ENCODE peak calls at places on chromosomes 1 and 21, in five cellular contexts. P is GM19239, Q is kidney tubule cell, B is aorta, S is amygdala. N is an unnamed sample.

GRCh38 chr21:44436111-44436611 is 19.1 kb upstream of the LRRC3 start:
- DNase-seq in P (no peak), Q (no peak), B (peak), S (no peak), N (peak)

GRCh38 chr1:166902279-166902678 is 26.2 kb upstream of the TADA1 start:
- DNase-seq in P (no peak), Q (peak), B (no peak), S (no peak), N (no peak)

GRCh38 chr1:231106347-231106746 is 55.5 kb upstream of the TRIM67 start:
- DNase-seq in P (no peak), Q (peak), B (no peak), S (no peak), N (no peak)

GRCh38 chr1:118049981-118050380 is 120.4 kb downstream of the WDR3 start:
- DNase-seq in P (no peak), Q (no peak), B (no peak), S (no peak), N (no peak)

GRCh38 chr1:147890177-147890790 is 12.3 kb upstream of the GJA8 start:
- DNase-seq in P (peak), Q (peak), B (peak), S (peak), N (no peak)

GRCh38 chr1:56577859-56578663 is 1.3 kb downstream of the PLPP3 start:
- DNase-seq in P (peak), Q (peak), B (peak), S (peak), N (peak)

GRCh38 chr21:44365967-44366585 is 12.7 kb downstream of the TRPM2 start:
- DNase-seq in P (no peak), Q (no peak), B (peak), S (no peak), N (no peak)

GRCh38 chr1:74733616-74734484 is 898 bp downstream of the TYW3 start:
- DNase-seq in P (peak), Q (peak), B (no peak), S (peak), N (no peak)

GRCh38 chr1:90730247-90731022 is 13.3 kb upstream of the BARHL2 start:
- DNase-seq in P (no peak), Q (no peak), B (no peak), S (no peak), N (no peak)

GRCh38 chr1:183871568-183871967 is 66.6 kb downstream of the RGL1 start:
- DNase-seq in P (no peak), Q (no peak), B (no peak), S (no peak), N (no peak)

GRCh38 chr1:186093437-186093836 is 281.6 kb downstream of the TPR start:
- DNase-seq in P (no peak), Q (no peak), B (no peak), S (no peak), N (no peak)

GRCh38 chr1:152479792-152480595 is 30.6 kb upstream of the LCE5A start:
- DNase-seq in P (peak), Q (peak), B (no peak), S (peak), N (no peak)

GRCh38 chr1:94304553-94304952 is 67.2 kb upstream of the ARHGAP29 start:
- DNase-seq in P (no peak), Q (peak), B (no peak), S (no peak), N (no peak)

GRCh38 chr1:156488566-156489165 is 11.9 kb downstream of the MEF2D start:
- DNase-seq in P (peak), Q (peak), B (no peak), S (no peak), N (no peak)

GRCh38 chr1:153599847-153600246 is 13.1 kb downstream of the S100A16 start:
- DNase-seq in P (no peak), Q (no peak), B (no peak), S (no peak), N (no peak)

GRCh38 chr21:37639756-37640155 is 273.2 kb downstream of the DYRK1A start:
- DNase-seq in P (no peak), Q (no peak), B (no peak), S (no peak), N (no peak)

N was measured in Right ventricle myocardium inferior.